ENCODE peak calls at places on chromosomes 12 and 14, in ten cellular contexts. One of them, this sample, is unnamed.

GRCh38 chr12:47155457-47156166 is 75.9 kb upstream of the AMIGO2 start:
- DNase-seq in esophagus muscularis mucosa: no peak
- DNase-seq in adrenal gland: peak; percentile 26
- DNase-seq in tibial nerve: no peak
- DNase-seq in uterus: no peak
- DNase-seq in GM12878: no peak
- DNase-seq in HepG2: no peak
- DNase-seq in heart left ventricle: no peak
- DNase-seq in body of pancreas: no peak
- DNase-seq in right lobe of liver: no peak
- DNase-seq in this sample: no peak

GRCh38 chr12:60012659-60013058 is 416.8 kb downstream of the SLC16A7 start:
- DNase-seq in esophagus muscularis mucosa: no peak
- DNase-seq in adrenal gland: no peak
- DNase-seq in tibial nerve: no peak
- DNase-seq in uterus: no peak
- DNase-seq in GM12878: no peak
- DNase-seq in HepG2: no peak
- DNase-seq in heart left ventricle: no peak
- DNase-seq in body of pancreas: no peak
- DNase-seq in right lobe of liver: no peak
- DNase-seq in this sample: no peak

GRCh38 chr14:75025082-75025481 is 22.4 kb downstream of the EIF2B2 start:
- DNase-seq in esophagus muscularis mucosa: no peak
- DNase-seq in adrenal gland: no peak
- DNase-seq in tibial nerve: no peak
- DNase-seq in uterus: no peak
- DNase-seq in GM12878: no peak
- DNase-seq in HepG2: no peak
- DNase-seq in heart left ventricle: no peak
- DNase-seq in body of pancreas: no peak
- DNase-seq in right lobe of liver: no peak
- DNase-seq in this sample: no peak

GRCh38 chr12:54967461-54967860 is 17.1 kb downstream of the TESPA1 start:
- DNase-seq in esophagus muscularis mucosa: no peak
- DNase-seq in adrenal gland: no peak
- DNase-seq in tibial nerve: peak; percentile 20
- DNase-seq in uterus: no peak
- DNase-seq in GM12878: no peak
- DNase-seq in HepG2: no peak
- DNase-seq in heart left ventricle: no peak
- DNase-seq in body of pancreas: no peak
- DNase-seq in right lobe of liver: no peak
- DNase-seq in this sample: no peak

GRCh38 chr12:47935196-47935595 is 28.2 kb upstream of the TMEM106C start:
- DNase-seq in esophagus muscularis mucosa: no peak
- DNase-seq in adrenal gland: no peak
- DNase-seq in tibial nerve: peak; percentile 37
- DNase-seq in uterus: peak; percentile 41
- DNase-seq in GM12878: no peak
- DNase-seq in HepG2: peak; percentile 33
- DNase-seq in heart left ventricle: peak; percentile 64
- DNase-seq in body of pancreas: peak; percentile 28
- DNase-seq in right lobe of liver: no peak
- DNase-seq in this sample: no peak

GRCh38 chr12:31650927-31651326 is 8.6 kb upstream of the ETFBKMT start:
- DNase-seq in esophagus muscularis mucosa: no peak
- DNase-seq in adrenal gland: no peak
- DNase-seq in tibial nerve: no peak
- DNase-seq in uterus: no peak
- DNase-seq in GM12878: no peak
- DNase-seq in HepG2: no peak
- DNase-seq in heart left ventricle: no peak
- DNase-seq in body of pancreas: peak; percentile 42
- DNase-seq in right lobe of liver: no peak
- DNase-seq in this sample: no peak

GRCh38 chr12:122880668-122881067 is 15.3 kb downstream of the VPS37B start:
- DNase-seq in esophagus muscularis mucosa: no peak
- DNase-seq in adrenal gland: no peak
- DNase-seq in tibial nerve: no peak
- DNase-seq in uterus: no peak
- DNase-seq in GM12878: no peak
- DNase-seq in HepG2: peak; percentile 47
- DNase-seq in heart left ventricle: no peak
- DNase-seq in body of pancreas: no peak
- DNase-seq in right lobe of liver: no peak
- DNase-seq in this sample: no peak

GRCh38 chr12:31369712-31370521 is 44.0 kb upstream of the SINHCAF start:
- DNase-seq in esophagus muscularis mucosa: no peak
- DNase-seq in adrenal gland: peak; percentile 22
- DNase-seq in tibial nerve: peak; percentile 31
- DNase-seq in uterus: peak; percentile 43
- DNase-seq in GM12878: no peak
- DNase-seq in HepG2: peak; percentile 24
- DNase-seq in heart left ventricle: peak; percentile 37
- DNase-seq in body of pancreas: peak; percentile 60
- DNase-seq in right lobe of liver: no peak
- DNase-seq in this sample: peak; percentile 13

GRCh38 chr12:124819525-124819924 is 44.1 kb downstream of the SCARB1 start:
- DNase-seq in esophagus muscularis mucosa: no peak
- DNase-seq in adrenal gland: peak; percentile 86
- DNase-seq in tibial nerve: no peak
- DNase-seq in uterus: no peak
- DNase-seq in GM12878: no peak
- DNase-seq in HepG2: no peak
- DNase-seq in heart left ventricle: no peak
- DNase-seq in body of pancreas: no peak
- DNase-seq in right lobe of liver: peak; percentile 75
- DNase-seq in this sample: no peak

GRCh38 chr12:124821252-124822200 is 42.1 kb downstream of the SCARB1 start:
- DNase-seq in esophagus muscularis mucosa: no peak
- DNase-seq in adrenal gland: peak; percentile 51
- DNase-seq in tibial nerve: no peak
- DNase-seq in uterus: no peak
- DNase-seq in GM12878: no peak
- DNase-seq in HepG2: peak; percentile 96
- DNase-seq in heart left ventricle: no peak
- DNase-seq in body of pancreas: no peak
- DNase-seq in right lobe of liver: peak; percentile 93
- DNase-seq in this sample: no peak

GRCh38 chr12:124819080-124819479 is 44.6 kb downstream of the SCARB1 start:
- DNase-seq in esophagus muscularis mucosa: no peak
- DNase-seq in adrenal gland: no peak
- DNase-seq in tibial nerve: no peak
- DNase-seq in uterus: no peak
- DNase-seq in GM12878: no peak
- DNase-seq in HepG2: no peak
- DNase-seq in heart left ventricle: no peak
- DNase-seq in body of pancreas: no peak
- DNase-seq in right lobe of liver: no peak
- DNase-seq in this sample: no peak

GRCh38 chr12:124822218-124822617 is 41.4 kb downstream of the SCARB1 start:
- DNase-seq in esophagus muscularis mucosa: no peak
- DNase-seq in adrenal gland: no peak
- DNase-seq in tibial nerve: no peak
- DNase-seq in uterus: no peak
- DNase-seq in GM12878: no peak
- DNase-seq in HepG2: no peak
- DNase-seq in heart left ventricle: no peak
- DNase-seq in body of pancreas: no peak
- DNase-seq in right lobe of liver: no peak
- DNase-seq in this sample: no peak

GRCh38 chr12:124820199-124820598 is 43.5 kb downstream of the SCARB1 start:
- DNase-seq in esophagus muscularis mucosa: no peak
- DNase-seq in adrenal gland: no peak
- DNase-seq in tibial nerve: no peak
- DNase-seq in uterus: no peak
- DNase-seq in GM12878: no peak
- DNase-seq in HepG2: no peak
- DNase-seq in heart left ventricle: no peak
- DNase-seq in body of pancreas: no peak
- DNase-seq in right lobe of liver: no peak
- DNase-seq in this sample: no peak
- TF ChIP-seq POLR2A in esophagus muscularis mucosa: no peak
- TF ChIP-seq POLR2A in adrenal gland: no peak
- TF ChIP-seq POLR2A in tibial nerve: no peak
- TF ChIP-seq POLR2A in uterus: no peak
- TF ChIP-seq POLR2A in GM12878: no peak
- TF ChIP-seq POLR2A in HepG2: no peak
- TF ChIP-seq POLR2A in heart left ventricle: no peak
- TF ChIP-seq POLR2A in body of pancreas: no peak
- TF ChIP-seq POLR2A in right lobe of liver: no peak
- TF ChIP-seq POLR2A in this sample: no peak

GRCh38 chr14:22226381-22226780 is 362.6 kb downstream of the DAD1 start:
- DNase-seq in esophagus muscularis mucosa: no peak
- DNase-seq in adrenal gland: no peak
- DNase-seq in tibial nerve: no peak
- DNase-seq in uterus: no peak
- DNase-seq in GM12878: no peak
- DNase-seq in HepG2: no peak
- DNase-seq in heart left ventricle: no peak
- DNase-seq in body of pancreas: no peak
- DNase-seq in right lobe of liver: no peak
- DNase-seq in this sample: no peak
- TF ChIP-seq CTCF in esophagus muscularis mucosa: no peak
- TF ChIP-seq CTCF in adrenal gland: no peak
- TF ChIP-seq CTCF in tibial nerve: no peak
- TF ChIP-seq CTCF in uterus: no peak
- TF ChIP-seq CTCF in GM12878: peak; percentile 41
- TF ChIP-seq CTCF in HepG2: no peak
- TF ChIP-seq CTCF in heart left ventricle: no peak
- TF ChIP-seq CTCF in body of pancreas: no peak
- TF ChIP-seq CTCF in right lobe of liver: no peak
- TF ChIP-seq CTCF in this sample: peak; percentile 6

GRCh38 chr12:78186670-78187069 is 356.0 kb downstream of the NAV3 start:
- DNase-seq in esophagus muscularis mucosa: no peak
- DNase-seq in adrenal gland: no peak
- DNase-seq in tibial nerve: no peak
- DNase-seq in uterus: no peak
- DNase-seq in GM12878: no peak
- DNase-seq in HepG2: no peak
- DNase-seq in heart left ventricle: no peak
- DNase-seq in body of pancreas: no peak
- DNase-seq in right lobe of liver: no peak
- DNase-seq in this sample: no peak
- H3K36me3 ChIP-seq in esophagus muscularis mucosa: no peaks in the 10 kb centered on the region
- H3K36me3 ChIP-seq in adrenal gland: no peaks in the 10 kb centered on the region
- H3K36me3 ChIP-seq in tibial nerve: no peaks in the 10 kb centered on the region
- H3K36me3 ChIP-seq in uterus: no peaks in the 10 kb centered on the region
- H3K36me3 ChIP-seq in GM12878: no peaks in the 10 kb centered on the region
- H3K36me3 ChIP-seq in HepG2: no peaks in the 10 kb centered on the region
- H3K36me3 ChIP-seq in heart left ventricle: no peaks in the 10 kb centered on the region
- H3K36me3 ChIP-seq in body of pancreas: no peaks in the 10 kb centered on the region
- H3K36me3 ChIP-seq in right lobe of liver: no peaks in the 10 kb centered on the region
- H3K36me3 ChIP-seq in this sample: peaks cover 10% of the 10 kb centered on the region

GRCh38 chr14:105433161-105433605 is 13.6 kb downstream of the MTA1 start:
- DNase-seq in esophagus muscularis mucosa: no peak
- DNase-seq in adrenal gland: no peak
- DNase-seq in tibial nerve: no peak
- DNase-seq in uterus: no peak
- DNase-seq in GM12878: no peak
- DNase-seq in HepG2: no peak
- DNase-seq in heart left ventricle: no peak
- DNase-seq in body of pancreas: no peak
- DNase-seq in right lobe of liver: no peak
- DNase-seq in this sample: no peak
- TF ChIP-seq POLR2A in esophagus muscularis mucosa: no peak
- TF ChIP-seq POLR2A in adrenal gland: no peak
- TF ChIP-seq POLR2A in tibial nerve: no peak
- TF ChIP-seq POLR2A in uterus: no peak
- TF ChIP-seq POLR2A in GM12878: peak; percentile 48
- TF ChIP-seq POLR2A in HepG2: no peak
- TF ChIP-seq POLR2A in heart left ventricle: no peak
- TF ChIP-seq POLR2A in body of pancreas: no peak
- TF ChIP-seq POLR2A in right lobe of liver: no peak
- TF ChIP-seq POLR2A in this sample: no peak

GRCh38 chr14:31221266-31221665 is 13.7 kb upstream of the HECTD1 start:
- DNase-seq in esophagus muscularis mucosa: no peak
- DNase-seq in adrenal gland: no peak
- DNase-seq in tibial nerve: no peak
- DNase-seq in uterus: no peak
- DNase-seq in GM12878: no peak
- DNase-seq in HepG2: no peak
- DNase-seq in heart left ventricle: no peak
- DNase-seq in body of pancreas: no peak
- DNase-seq in right lobe of liver: no peak
- DNase-seq in this sample: no peak
- TF ChIP-seq CTCF in esophagus muscularis mucosa: no peak
- TF ChIP-seq CTCF in adrenal gland: no peak
- TF ChIP-seq CTCF in tibial nerve: no peak
- TF ChIP-seq CTCF in uterus: no peak
- TF ChIP-seq CTCF in GM12878: no peak
- TF ChIP-seq CTCF in HepG2: no peak
- TF ChIP-seq CTCF in heart left ventricle: no peak
- TF ChIP-seq CTCF in body of pancreas: no peak
- TF ChIP-seq CTCF in right lobe of liver: no peak
- TF ChIP-seq CTCF in this sample: no peak

DNA sequence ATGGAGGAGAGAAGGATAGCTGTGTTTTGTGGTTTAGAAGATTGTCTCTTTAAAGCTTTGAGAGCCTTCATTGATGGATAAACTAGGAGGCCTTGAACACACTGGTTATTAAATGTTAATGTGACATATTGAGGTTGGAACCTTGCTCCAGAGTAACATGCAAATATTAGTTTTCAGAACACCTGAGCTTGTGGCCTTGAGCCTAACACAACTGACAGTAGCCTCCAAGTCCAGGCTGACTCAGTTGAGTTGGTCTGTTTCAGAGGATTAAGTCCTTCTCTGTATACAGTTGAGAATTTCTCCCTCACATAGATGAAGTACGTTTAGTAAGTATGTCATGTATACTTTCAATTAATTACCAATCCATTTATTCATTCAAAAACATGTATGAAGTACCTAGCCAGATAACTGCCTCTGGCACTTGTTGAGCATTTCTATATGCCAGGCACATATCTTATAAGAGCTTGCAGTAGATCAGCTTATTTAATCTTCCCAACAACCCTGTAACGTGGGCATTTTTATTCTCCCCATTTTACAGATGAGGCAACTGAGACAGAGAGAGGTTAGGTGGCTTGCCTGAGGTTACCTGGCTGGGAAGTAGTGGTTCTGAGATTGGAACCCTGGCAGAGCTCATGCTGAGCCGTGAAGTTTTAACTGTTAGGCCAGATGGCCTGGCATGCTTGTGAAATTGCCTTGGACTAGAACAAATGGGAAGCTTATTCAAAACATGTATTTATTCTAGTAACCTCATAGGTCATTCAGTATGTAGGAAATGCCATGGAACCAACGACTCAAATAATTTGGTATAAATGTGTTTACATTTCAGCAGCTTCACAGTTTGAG is 63.6 kb downstream of the ELK3 start:
- DNase-seq in esophagus muscularis mucosa: no peak
- DNase-seq in adrenal gland: no peak
- DNase-seq in tibial nerve: no peak
- DNase-seq in uterus: no peak
- DNase-seq in GM12878: no peak
- DNase-seq in HepG2: peak; percentile 67
- DNase-seq in heart left ventricle: no peak
- DNase-seq in body of pancreas: no peak
- DNase-seq in right lobe of liver: no peak
- DNase-seq in this sample: no peak
- H3K36me3 ChIP-seq in esophagus muscularis mucosa: peaks cover 28% of the 10 kb centered on the region
- H3K36me3 ChIP-seq in adrenal gland: no peaks in the 10 kb centered on the region
- H3K36me3 ChIP-seq in tibial nerve: no peaks in the 10 kb centered on the region
- H3K36me3 ChIP-seq in uterus: no peaks in the 10 kb centered on the region
- H3K36me3 ChIP-seq in GM12878: peaks cover 2% of the 10 kb centered on the region
- H3K36me3 ChIP-seq in HepG2: no peaks in the 10 kb centered on the region
- H3K36me3 ChIP-seq in heart left ventricle: peaks cover 6% of the 10 kb centered on the region
- H3K36me3 ChIP-seq in body of pancreas: no peaks in the 10 kb centered on the region
- H3K36me3 ChIP-seq in right lobe of liver: no peaks in the 10 kb centered on the region
- H3K36me3 ChIP-seq in this sample: peaks cover 34% of the 10 kb centered on the region